ENCODE peak calls at places on chromosomes 13 and 19, in eight cellular contexts. I is transverse colon, O is adrenal gland, P is K562, C is IMR-90, T is tibial nerve, R is Peyer's patch, J is ovary. S is an unnamed sample.

GRCh38 chr19:13022859-13023636 is 27.8 kb downstream of the NFIX start:
- DNase-seq in I (peak; percentile 76), O (peak; percentile 87), T (peak; percentile 80), C (peak; percentile 95), J (peak; percentile 93), R (peak; percentile 71), P (peak; percentile 68), S (peak; percentile 97)

GRCh38 chr13:27022571-27023311 is 148.9 kb downstream of the USP12 start:
- DNase-seq in J (no peak), C (peak; percentile 89), I (no peak), O (no peak), P (peak; percentile 52), R (no peak), T (no peak), S (no peak)

GRCh38 chr13:23621316-23621645 is 51.1 kb downstream of the TNFRSF19 start:
- DNase-seq in C (peak; percentile 96), J (no peak), P (no peak), R (no peak), O (peak; percentile 38), T (no peak), I (no peak), S (no peak)

GRCh38 chr13:52010890-52011689 is at the start of gene ATP7B:
- DNase-seq in T (no peak), J (no peak), I (peak; percentile 34), O (peak; percentile 19), R (no peak), C (no peak), P (peak; percentile 35), S (no peak)

GRCh38 chr13:46097015-46097414 is 7.8 kb downstream of the CPB2 start:
- DNase-seq in O (no peak), I (no peak), T (no peak), P (no peak), R (no peak), C (no peak), J (no peak), S (no peak)

GRCh38 chr13:30832845-30833332 is 73.2 kb upstream of the MEDAG start:
- DNase-seq in J (peak; percentile 30), P (peak; percentile 46), T (no peak), I (peak; percentile 94), O (peak; percentile 83), C (no peak), R (peak; percentile 93), S (peak; percentile 41)

GRCh38 chr19:12567951-12568350 is 16.7 kb upstream of the ZNF564 start:
- DNase-seq in T (no peak), O (no peak), R (no peak), P (no peak), I (no peak), J (no peak), C (peak; percentile 16), S (no peak)

GRCh38 chr19:46386996-46387712 is 26.2 kb downstream of the CCDC8 start:
- DNase-seq in O (no peak), R (no peak), C (no peak), I (no peak), T (no peak), J (no peak), P (no peak), S (no peak)

GRCh38 chr19:52231154-52231565 is 38.2 kb upstream of the ZNF766 start:
- DNase-seq in I (no peak), C (peak; percentile 1), P (no peak), O (peak; percentile 89), R (no peak), J (no peak), T (no peak), S (no peak)
- TF ChIP-seq POLR2A in I (no peak), C (no peak), P (no peak), O (no peak), R (no peak), J (no peak), T (no peak), S (no peak)

GRCh38 chr13:60755380-60756163 is 358.6 kb downstream of the TDRD3 start:
- DNase-seq in C (no peak), T (no peak), J (no peak), I (no peak), R (no peak), O (no peak), P (no peak), S (no peak)
- H3K4me3 ChIP-seq in C (no peak overlapping the region), T (no peak overlapping the region), J (no peak overlapping the region), I (no peak overlapping the region), R (no peak overlapping the region), O (no peak overlapping the region), P (no peak overlapping the region), S (no peak overlapping the region)

DNA sequence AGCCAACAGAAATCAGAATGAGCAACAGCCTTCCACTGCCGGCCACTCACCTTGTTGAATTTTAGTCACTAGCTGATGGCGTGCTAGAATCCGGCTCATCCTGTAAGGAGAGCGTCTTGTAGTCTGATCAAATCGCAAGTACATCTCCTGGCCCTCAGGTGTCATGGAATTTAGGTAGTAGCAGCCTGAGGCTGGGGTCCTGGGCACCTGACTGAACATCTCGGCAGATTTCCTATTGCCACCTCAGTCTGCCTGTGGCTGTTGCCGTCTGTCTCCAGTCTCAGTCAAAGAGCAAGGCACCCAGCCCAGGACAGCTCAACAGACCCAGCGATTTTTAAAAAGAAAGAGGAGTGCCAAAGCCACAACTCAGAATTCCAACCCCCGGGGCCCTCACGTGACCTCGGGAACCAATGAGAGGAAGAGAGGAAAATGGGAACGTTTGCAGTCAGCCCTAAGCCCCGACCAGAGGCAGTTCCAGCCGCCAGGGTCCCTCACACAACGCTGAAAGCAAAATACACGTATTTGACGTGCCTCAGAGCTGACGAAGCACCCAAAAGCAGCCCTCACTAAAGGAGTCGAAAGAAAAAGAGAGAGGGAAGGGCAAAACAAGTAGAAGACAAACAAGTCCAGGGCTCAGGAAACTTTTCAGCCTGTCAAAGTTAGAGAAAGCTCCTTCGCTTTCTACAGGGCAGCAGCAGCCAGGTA is at the start of gene STARD13:
- DNase-seq in R (peak; percentile 89), I (peak; percentile 93), C (peak; percentile 98), J (peak; percentile 94), T (peak; percentile 98), O (peak; percentile 97), P (peak; percentile 2), S (peak; percentile 96)
- TF ChIP-seq CTCF in R (peak; percentile 48), I (peak; percentile 26), C (peak; percentile 64), J (peak; percentile 63), T (peak; percentile 70), O (peak; percentile 54), P (no peak), S (no peak)

GRCh38 chr19:18152817-18153554 is at the start of gene PIK3R2:
- DNase-seq in J (peak; percentile 100), P (peak; percentile 99), R (peak; percentile 99), O (peak; percentile 100), C (peak; percentile 98), T (peak; percentile 100), I (peak; percentile 100), S (peak; percentile 100)
- TF ChIP-seq POLR2A in J (peak; percentile 49), P (peak; percentile 76), R (no peak), O (peak; percentile 32), C (peak; percentile 32), T (peak; percentile 81), I (peak; percentile 24), S (no peak)

DNA sequence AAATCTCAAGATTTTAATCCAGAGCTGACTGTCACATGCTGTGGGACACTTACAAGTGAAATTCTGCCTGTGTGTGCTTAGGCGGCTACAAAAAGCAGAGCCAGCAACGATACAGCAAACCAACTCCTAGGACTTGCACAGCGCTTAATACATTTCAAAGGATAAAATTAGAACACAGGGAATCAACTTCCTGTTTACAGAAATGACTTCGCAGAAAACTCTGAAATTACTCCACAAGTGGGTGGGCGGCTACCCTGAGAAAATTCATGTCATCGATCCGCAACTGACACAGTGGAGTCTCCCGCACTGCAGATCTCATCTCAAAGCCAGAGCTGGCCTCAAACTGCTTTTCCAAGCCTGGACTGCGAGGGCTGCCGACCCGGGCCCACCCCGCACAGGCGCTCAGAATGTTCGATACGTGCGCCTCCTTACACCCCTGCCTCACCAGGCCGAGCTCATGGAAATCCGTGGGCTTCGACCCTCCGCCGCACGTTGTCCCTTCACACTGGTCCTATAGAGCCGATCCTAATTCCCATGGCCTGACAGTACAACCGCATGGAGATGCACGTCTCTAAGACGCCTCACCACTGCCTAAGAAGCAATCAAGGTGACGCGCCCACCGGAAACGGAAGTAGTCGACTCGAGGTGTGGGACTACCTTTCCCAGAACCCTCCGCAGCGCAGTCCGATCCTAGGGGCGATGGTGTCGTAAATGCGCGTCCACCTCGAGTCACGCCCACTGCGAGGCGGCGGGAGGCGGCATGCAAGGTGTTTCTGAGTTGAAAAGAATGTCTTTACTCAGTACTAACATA is at the start of gene ZNF229:
- DNase-seq in R (peak; percentile 84), P (peak; percentile 78), T (peak; percentile 55), J (peak; percentile 81), I (peak; percentile 72), C (peak; percentile 94), O (peak; percentile 92), S (peak; percentile 40)
- H3K4me3 ChIP-seq in R (peak within 1 kb of the TSS; percentile 48), P (peak within 1 kb of the TSS; percentile 45), T (peak within 1 kb of the TSS; percentile 37), J (peak within 1 kb of the TSS; percentile 50), I (peak within 1 kb of the TSS; percentile 54), C (peak within 1 kb of the TSS; percentile 92), O (no peak within 1 kb of the TSS), S (peak within 1 kb of the TSS; percentile 22)

GRCh38 chr13:91381371-91381770 is 17.1 kb upstream of the GPC5 start:
- DNase-seq in R (no peak), O (peak; percentile 35), T (no peak), J (no peak), P (peak; percentile 60), I (no peak), C (peak; percentile 28), S (no peak)
- TF ChIP-seq CTCF in R (peak; percentile 14), O (no peak), T (no peak), J (no peak), P (no peak), I (peak; percentile 19), C (peak; percentile 32), S (no peak)

GRCh38 chr19:44905437-44906160 is at the start of gene APOE:
- DNase-seq in R (no peak), I (peak; percentile 33), J (peak; percentile 76), O (peak; percentile 87), P (peak; percentile 63), C (no peak), T (no peak), S (no peak)
- TF ChIP-seq POLR2A in R (no peak), I (peak; percentile 50), J (no peak), O (peak; percentile 71), P (peak; percentile 17), C (peak; percentile 22), T (no peak), S (no peak)

S was measured in lower leg skin.